ENCODE peak calls at places on chromosomes 2 and 18, in eight cellular contexts. F is fibroblast of lung, I is MM.1S, Y is A549, B is IMR-90, O is GM23338, U is PC-3, N is GM23248. C is an unnamed sample.

GRCh38 chr18:49081511-49082146 is 130.9 kb upstream of the SMAD7 start:
- DNase-seq in F (no peak), I (peak), Y (no peak), B (peak), O (no peak), U (no peak), N (no peak), C (no peak)

GRCh38 chr2:80380767-80381166 is 76.2 kb upstream of the LRRTM1 start:
- DNase-seq in F (no peak), I (no peak), Y (no peak), B (no peak), O (no peak), U (no peak), N (peak), C (no peak)

GRCh38 chr2:222706616-222707015 is 35.2 kb downstream of the MOGAT1 start:
- DNase-seq in F (peak), I (no peak), Y (no peak), B (no peak), O (peak), U (no peak), N (no peak), C (no peak)

GRCh38 chr2:215870986-215871385 is 142.4 kb downstream of the MREG start:
- DNase-seq in F (no peak), I (no peak), Y (peak), B (no peak), O (peak), U (peak), N (no peak), C (no peak)

GRCh38 chr2:241036397-241036963 is 38.1 kb downstream of the SNED1 start:
- DNase-seq in F (peak), I (peak), Y (no peak), B (no peak), O (peak), U (peak), N (no peak), C (no peak)

GRCh38 chr2:40436093-40436475 is 15.8 kb downstream of the SLC8A1 start:
- DNase-seq in F (peak), I (no peak), Y (no peak), B (peak), O (no peak), U (peak), N (peak), C (no peak)

GRCh38 chr2:71130325-71131260 is at the start of gene MPHOSPH10:
- DNase-seq in F (peak), I (peak), Y (peak), B (peak), O (peak), U (peak), N (peak), C (peak)

GRCh38 chr2:112682101-112682500 is 36.4 kb downstream of the SLC20A1 start:
- DNase-seq in F (no peak), I (no peak), Y (no peak), B (no peak), O (no peak), U (no peak), N (no peak), C (no peak)

GRCh38 chr18:49691177-49691608 is 122.1 kb downstream of the ACAA2 start:
- DNase-seq in F (peak), I (no peak), Y (peak), B (peak), O (no peak), U (peak), N (peak), C (no peak)

GRCh38 chr18:59990121-59990818 is 90.5 kb downstream of the PMAIP1 start:
- DNase-seq in F (peak), I (no peak), Y (no peak), B (no peak), O (no peak), U (peak), N (no peak), C (no peak)

GRCh38 chr2:203909192-203909945 is 27.2 kb upstream of the ICOS start:
- DNase-seq in F (peak), I (peak), Y (peak), B (peak), O (peak), U (peak), N (peak), C (peak)

GRCh38 chr2:46645681-46646162 is 166.4 kb downstream of the TMEM247 start:
- DNase-seq in F (peak), I (no peak), Y (peak), B (peak), O (no peak), U (peak), N (peak), C (peak)

GRCh38 chr18:80023173-80023572 is 11.1 kb upstream of the RBFA start:
- DNase-seq in F (no peak), I (no peak), Y (peak), B (no peak), O (peak), U (no peak), N (peak), C (no peak)

GRCh38 chr2:189609423-189609816 is 28.8 kb upstream of the SLC40A1 start:
- DNase-seq in F (no peak), I (no peak), Y (peak), B (peak), O (no peak), U (peak), N (peak), C (no peak)

GRCh38 chr2:140998577-140998976 is 1132.2 kb downstream of the LRP1B start:
- DNase-seq in F (no peak), I (no peak), Y (no peak), B (peak), O (no peak), U (no peak), N (peak), C (no peak)

GRCh38 chr2:235066895-235067294 is 115.1 kb downstream of the SH3BP4 start:
- DNase-seq in F (no peak), I (no peak), Y (no peak), B (no peak), O (no peak), U (no peak), N (no peak), C (no peak)

GRCh38 chr18:54162431-54162830 is 62.0 kb downstream of the MBD2 start:
- DNase-seq in F (peak), I (no peak), Y (no peak), B (peak), O (no peak), U (peak), N (peak), C (no peak)

GRCh38 chr2:237590272-237591020 is at the start of gene RAB17:
- DNase-seq in F (peak), I (no peak), Y (peak), B (peak), O (peak), U (peak), N (peak), C (peak)

GRCh38 chr2:37858197-37858711 is 66.8 kb upstream of the RMDN2 start:
- DNase-seq in F (peak), I (no peak), Y (peak), B (peak), O (no peak), U (no peak), N (peak), C (no peak)

GRCh38 chr2:156511803-156512202 is 75.6 kb downstream of the GPD2 start:
- DNase-seq in F (no peak), I (no peak), Y (no peak), B (no peak), O (no peak), U (no peak), N (no peak), C (no peak)

GRCh38 chr2:71997843-71998242 is 149.8 kb downstream of the CYP26B1 start:
- DNase-seq in F (no peak), I (no peak), Y (no peak), B (no peak), O (no peak), U (no peak), N (no peak), C (no peak)

GRCh38 chr2:121837596-121837995 is 82.1 kb downstream of the TSN start:
- DNase-seq in F (no peak), I (peak), Y (no peak), B (no peak), O (no peak), U (no peak), N (peak), C (no peak)

GRCh38 chr2:44731505-44731904 is 210.0 kb upstream of the SIX3 start:
- DNase-seq in F (no peak), I (peak), Y (no peak), B (no peak), O (no peak), U (no peak), N (no peak), C (no peak)

GRCh38 chr2:109537565-109538221 is 76.1 kb downstream of the SEPTIN10 start:
- DNase-seq in F (peak), I (no peak), Y (no peak), B (peak), O (no peak), U (no peak), N (peak), C (peak)

GRCh38 chr2:105139556-105140236 is 101.8 kb downstream of the MRPS9 start:
- DNase-seq in F (peak), I (no peak), Y (no peak), B (no peak), O (no peak), U (no peak), N (peak), C (no peak)

GRCh38 chr2:71478806-71479205 is 25.4 kb downstream of the DYSF start:
- DNase-seq in F (no peak), I (no peak), Y (no peak), B (no peak), O (no peak), U (no peak), N (no peak), C (no peak)

GRCh38 chr2:43612944-43613343 is 17.1 kb upstream of the THADA start:
- DNase-seq in F (no peak), I (no peak), Y (no peak), B (no peak), O (no peak), U (no peak), N (no peak), C (no peak)

GRCh38 chr2:227473019-227473461 is 1.1 kb downstream of the AGFG1 start:
- DNase-seq in F (no peak), I (no peak), Y (peak), B (peak), O (peak), U (peak), N (no peak), C (no peak)

GRCh38 chr2:8238521-8239230 is 443.2 kb upstream of the ID2 start:
- DNase-seq in F (no peak), I (no peak), Y (no peak), B (no peak), O (no peak), U (no peak), N (no peak), C (no peak)

GRCh38 chr2:229922449-229923386 is at the start of gene FBXO36:
- DNase-seq in F (peak), I (peak), Y (peak), B (peak), O (peak), U (peak), N (peak), C (peak)

GRCh38 chr2:85648619-85649018 is 19.4 kb downstream of the SFTPB start:
- DNase-seq in F (peak), I (peak), Y (peak), B (peak), O (peak), U (peak), N (peak), C (peak)

GRCh38 chr2:18349421-18349820 is 211.0 kb downstream of the RDH14 start:
- DNase-seq in F (peak), I (no peak), Y (no peak), B (no peak), O (no peak), U (no peak), N (no peak), C (no peak)

GRCh38 chr2:106296182-106296815 is 102.2 kb upstream of the UXS1 start:
- DNase-seq in F (no peak), I (no peak), Y (no peak), B (no peak), O (no peak), U (no peak), N (peak), C (no peak)

GRCh38 chr18:1147616-1148184 is 243.0 kb downstream of the ADCYAP1 start:
- DNase-seq in F (no peak), I (no peak), Y (no peak), B (no peak), O (peak), U (peak), N (no peak), C (no peak)

GRCh38 chr2:25043241-25043867 is 1.5 kb downstream of the EFR3B start:
- DNase-seq in F (peak), I (no peak), Y (peak), B (peak), O (peak), U (peak), N (peak), C (peak)

GRCh38 chr2:183269956-183270355 is 145.7 kb downstream of the NUP35 start:
- DNase-seq in F (peak), I (no peak), Y (no peak), B (no peak), O (no peak), U (no peak), N (no peak), C (no peak)

DNA sequence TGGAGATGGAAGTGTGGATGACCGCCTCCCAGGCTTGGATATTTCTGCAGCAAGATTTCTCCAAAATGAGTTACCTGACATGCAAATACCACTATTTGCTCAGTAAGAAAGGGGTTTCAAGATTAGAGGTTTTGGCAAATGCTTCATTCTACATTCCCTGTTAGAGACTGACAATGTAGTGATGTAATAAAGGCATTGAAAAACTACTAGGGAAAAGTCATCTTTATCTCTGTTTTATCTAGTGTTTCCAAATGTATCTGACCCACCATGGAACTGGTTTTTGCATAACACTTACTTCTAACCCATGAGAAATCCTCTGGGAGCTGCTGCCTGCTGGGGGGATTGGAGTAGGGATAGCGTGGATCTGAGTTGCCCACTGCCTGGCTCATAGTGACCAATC is 33.0 kb upstream of the NTSR2 start:
- DNase-seq in F (no peak), I (no peak), Y (no peak), B (no peak), O (no peak), U (no peak), N (no peak), C (no peak)
- H3K4me2 ChIP-seq in F (no peak), I (no peak), Y (no peak), B (no peak), O (no peak), U (no peak), N (no peak), C (no peak)

DNA sequence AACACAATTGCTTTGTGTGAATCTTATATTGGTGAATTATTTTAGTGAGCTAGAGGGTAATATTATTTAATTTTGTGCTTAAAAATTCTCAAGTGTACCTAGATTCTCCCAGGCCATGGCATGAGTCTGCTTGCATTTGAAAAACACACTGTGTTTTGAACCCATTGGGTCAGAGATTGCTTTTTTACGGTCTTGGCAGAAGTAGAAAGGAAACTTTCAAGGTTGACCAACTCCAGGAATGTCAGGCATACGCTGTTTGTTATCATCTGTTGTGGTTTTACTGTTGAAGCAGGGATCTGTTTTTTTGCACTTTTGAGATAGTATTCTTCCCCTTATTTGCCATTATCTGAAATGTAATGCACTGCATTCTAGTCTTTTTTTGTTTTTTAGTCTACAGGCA is 377.4 kb downstream of the RPRM start:
- DNase-seq in F (peak), I (no peak), Y (no peak), B (no peak), O (no peak), U (no peak), N (no peak), C (no peak)
- H3K4me2 ChIP-seq in F (no peak), I (no peak), Y (no peak), B (no peak), O (no peak), U (no peak), N (no peak), C (no peak)

DNA sequence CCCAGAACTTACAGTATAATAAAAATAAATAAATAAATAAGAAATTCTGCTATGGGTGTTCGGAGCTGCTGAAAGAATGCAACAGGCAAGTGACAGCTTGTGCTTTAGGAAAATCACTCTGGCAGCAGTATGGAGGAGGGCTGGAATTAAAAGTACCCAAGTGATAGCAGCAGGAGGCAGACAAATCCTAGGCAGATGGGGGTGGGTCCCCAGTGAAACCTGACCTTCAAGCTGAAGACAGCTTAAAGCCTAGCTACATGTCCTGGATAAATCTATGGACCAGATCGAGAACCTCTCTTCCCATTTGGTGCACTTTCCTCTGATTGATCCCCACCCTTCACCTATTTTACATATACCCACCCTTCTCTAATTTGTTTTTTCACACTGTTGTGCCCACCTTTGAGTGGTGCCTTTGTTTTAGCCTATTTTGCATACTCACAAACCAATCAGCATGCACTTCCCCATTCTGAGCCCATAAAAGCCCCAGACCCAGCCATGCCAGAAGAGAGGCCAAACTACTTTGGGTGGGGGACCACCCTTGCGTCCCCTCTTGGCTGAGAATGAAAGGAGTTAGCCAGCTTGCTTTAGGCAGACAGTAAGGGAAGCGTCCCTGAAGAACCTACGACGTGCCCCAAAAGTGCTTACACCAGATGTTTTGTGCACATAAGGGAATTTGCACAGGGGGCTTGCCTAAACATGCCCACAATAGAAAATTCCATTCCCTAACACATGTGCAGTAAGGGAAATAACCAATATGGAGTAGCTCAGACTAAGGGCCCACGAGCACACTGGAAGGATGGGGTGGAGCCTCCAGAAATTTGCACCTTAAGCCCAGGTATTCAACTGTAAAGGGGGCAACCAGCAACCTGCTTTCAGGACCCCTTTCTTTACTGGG is 3.0 kb downstream of the METTL8 start:
- DNase-seq in F (no peak), I (no peak), Y (no peak), B (no peak), O (no peak), U (no peak), N (no peak), C (no peak)
- H3K4me2 ChIP-seq in F (no peak), I (no peak), Y (no peak), B (no peak), O (no peak), U (no peak), N (no peak), C (no peak)

DNA sequence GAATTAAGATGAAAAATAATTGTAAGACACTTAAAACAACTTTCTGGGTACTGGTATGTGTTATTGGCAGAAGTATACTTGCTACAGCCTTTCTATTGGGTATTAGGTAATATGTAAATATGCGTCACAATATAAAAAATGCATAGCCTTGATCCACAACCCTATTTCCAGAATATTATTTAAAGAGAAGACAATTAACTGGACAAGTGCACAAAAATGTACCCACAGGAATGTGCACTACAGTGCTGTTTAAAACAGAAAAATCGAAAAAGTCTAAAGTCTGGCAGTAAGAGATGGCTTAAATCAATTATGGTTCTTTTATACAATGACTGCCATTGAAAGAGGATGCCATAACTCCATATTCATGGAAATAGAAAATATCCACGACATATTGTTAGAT is 149.7 kb downstream of the UPP2 start:
- DNase-seq in F (no peak), I (no peak), Y (no peak), B (no peak), O (no peak), U (no peak), N (no peak), C (no peak)
- H3K4me2 ChIP-seq in F (no peak), I (no peak), Y (no peak), B (no peak), O (no peak), U (no peak), N (no peak), C (no peak)

GRCh38 chr18:77090546-77091200 is 41.9 kb downstream of the MBP start:
- DNase-seq in F (no peak), I (no peak), Y (no peak), B (no peak), O (no peak), U (no peak), N (no peak), C (no peak)
- H3K4me2 ChIP-seq in F (no peak), I (no peak), Y (no peak), B (no peak), O (no peak), U (no peak), N (no peak), C (no peak)

DNA sequence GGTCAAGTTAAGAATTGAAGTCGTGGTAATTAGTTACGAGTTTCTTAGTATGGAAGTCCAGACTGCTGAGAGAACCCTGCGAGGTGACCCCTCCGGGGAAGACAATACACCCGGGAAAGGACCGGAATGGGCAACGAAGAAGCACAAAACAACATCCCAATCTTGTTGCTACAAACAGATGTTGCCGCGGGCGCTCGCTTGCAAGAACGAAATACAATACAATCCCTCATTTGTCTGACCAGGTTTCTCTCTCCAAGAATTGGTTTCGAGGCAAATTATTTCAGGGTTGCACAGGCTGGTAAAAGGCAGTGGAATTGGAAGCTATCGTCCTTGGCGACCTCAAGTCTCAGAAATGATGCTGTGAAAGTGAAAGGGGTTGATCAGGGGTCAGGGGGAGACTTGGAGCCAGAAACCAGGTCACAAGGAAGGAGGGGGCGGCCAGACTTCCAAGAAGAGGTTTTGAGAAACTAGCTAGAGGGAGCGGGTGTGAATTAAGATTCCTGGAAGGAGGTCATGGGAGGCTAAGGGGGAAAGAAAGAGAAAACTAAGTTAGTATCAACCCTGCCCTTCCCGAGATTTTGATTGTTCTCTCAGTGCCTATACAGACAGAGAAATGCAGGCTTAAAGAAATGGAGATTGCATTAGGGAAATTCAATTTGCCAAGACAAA is 401.9 kb downstream of the HRH4 start:
- DNase-seq in F (no peak), I (no peak), Y (no peak), B (no peak), O (peak), U (no peak), N (no peak), C (no peak)
- H3K4me2 ChIP-seq in F (no peak), I (no peak), Y (no peak), B (no peak), O (peak), U (no peak), N (peak), C (no peak)

GRCh38 chr2:74439373-74440004 is 2.2 kb downstream of the RTKN start:
- DNase-seq in F (no peak), I (no peak), Y (no peak), B (no peak), O (no peak), U (no peak), N (no peak), C (no peak)
- H3K4me2 ChIP-seq in F (peak), I (peak), Y (peak), B (peak), O (peak), U (peak), N (peak), C (peak)